ENCODE peak calls at places on chromosome 14, in seven cellular contexts. K, Q, H, D, Y, L and M are unnamed samples.

GRCh38 chr14:100292776-100293461 is 13.3 kb downstream of the SLC25A29 start:
- DNase-seq in D (no peak), K (no peak), Q (peak; percentile 19), Y (no peak), H (no peak), L (no peak), M (no peak)

GRCh38 chr14:97120204-97121120 is 323.3 kb downstream of the VRK1 start:
- DNase-seq in L (peak; percentile 15), Q (no peak), D (no peak), Y (no peak), K (no peak), H (peak; percentile 29), M (no peak)

GRCh38 chr14:34843011-34843554 is 32.1 kb downstream of the BAZ1A start:
- DNase-seq in Y (peak; percentile 72), L (no peak), K (no peak), H (no peak), Q (no peak), D (no peak), M (no peak)

GRCh38 chr14:31678421-31679249 is 117.4 kb downstream of the NUBPL start:
- DNase-seq in H (no peak), D (no peak), K (no peak), Q (no peak), L (no peak), Y (no peak), M (no peak)

GRCh38 chr14:79016828-79017505 is 846.8 kb downstream of the NRXN3 start:
- DNase-seq in K (no peak), L (no peak), Y (peak; percentile 45), D (no peak), H (no peak), Q (no peak), M (no peak)

GRCh38 chr14:69620981-69621380 is 9.6 kb downstream of the SUSD6 start:
- DNase-seq in L (no peak), Y (no peak), Q (no peak), K (no peak), D (no peak), H (no peak), M (no peak)

GRCh38 chr14:64800000-64800399 is 79.7 kb downstream of the SPTB start:
- DNase-seq in Q (no peak), H (no peak), L (no peak), K (no peak), Y (peak; percentile 65), D (no peak), M (peak; percentile 40)

GRCh38 chr14:93056840-93057585 is 58.7 kb downstream of the ITPK1 start:
- DNase-seq in D (no peak), H (no peak), L (no peak), Q (no peak), Y (peak; percentile 45), K (no peak), M (no peak)

GRCh38 chr14:24241829-24242443 is 487 bp downstream of the TINF2 start:
- DNase-seq in H (peak; percentile 91), L (peak; percentile 97), Y (peak; percentile 98), D (peak; percentile 97), Q (peak; percentile 90), K (peak; percentile 72), M (peak; percentile 94)

GRCh38 chr14:101845896-101846295 is 84.4 kb downstream of the PPP2R5C start:
- DNase-seq in Q (no peak), L (no peak), K (no peak), H (no peak), Y (no peak), D (no peak), M (no peak)

GRCh38 chr14:35747379-35747778 is 61.7 kb downstream of the RALGAPA1 start:
- DNase-seq in Y (peak; percentile 78), K (no peak), L (no peak), H (no peak), D (no peak), Q (no peak), M (no peak)

DNA sequence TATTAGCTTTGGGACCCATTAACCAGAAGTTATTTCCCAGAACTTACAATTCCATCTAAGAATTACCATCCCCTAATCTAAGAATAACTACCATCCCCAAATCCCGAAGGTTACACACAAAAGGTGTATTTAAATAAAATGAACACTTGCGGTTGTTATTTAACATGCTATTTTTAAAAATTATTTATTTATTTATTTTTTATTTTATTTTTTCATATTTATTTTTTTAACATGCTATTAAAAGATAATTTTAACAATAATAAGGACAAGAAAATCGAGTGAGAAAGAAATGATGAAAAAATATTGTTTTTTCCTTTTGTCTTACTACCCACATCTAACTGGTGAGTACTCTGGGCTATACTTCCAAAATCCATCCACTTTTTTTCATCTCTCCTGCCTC is 6.3 kb downstream of the FBXO33 start:
- DNase-seq in Y (no peak), D (no peak), Q (no peak), K (no peak), H (no peak), L (no peak), M (no peak)
- H3K4me1 ChIP-seq in Y (peaks cover 60% of the 10 kb centered on the region), D (no peaks in the 10 kb centered on the region), Q (peaks cover 58% of the 10 kb centered on the region), K (peaks cover 42% of the 10 kb centered on the region), H (no peaks in the 10 kb centered on the region), L (peaks cover 56% of the 10 kb centered on the region), M (no peaks in the 10 kb centered on the region)

DNA sequence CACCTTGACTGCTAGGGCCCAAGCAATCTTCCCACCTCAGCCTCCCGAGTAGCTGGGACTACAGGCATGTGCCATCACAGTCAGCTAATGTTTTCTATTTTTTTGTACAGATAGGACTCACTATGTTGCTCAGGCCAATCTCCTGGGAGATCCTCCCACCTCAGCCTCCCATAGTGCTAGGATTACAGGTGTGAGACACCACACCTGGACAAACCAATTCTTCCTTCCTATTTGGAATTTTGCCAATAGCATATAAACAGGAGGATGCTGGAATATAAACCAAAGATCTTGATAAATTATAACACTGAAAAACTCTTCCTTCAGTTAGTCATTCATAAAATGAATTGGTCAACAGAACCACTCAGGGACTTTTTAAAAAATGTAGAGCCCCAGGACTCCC is 8.4 kb downstream of the ACIN1 start:
- DNase-seq in K (no peak), L (no peak), Y (no peak), D (no peak), H (no peak), Q (no peak), M (no peak)
- H3K36me3 ChIP-seq in K (peaks cover 68% of the 10 kb centered on the region), L (peaks cover 96% of the 10 kb centered on the region), Y (peaks cover 85% of the 10 kb centered on the region), D (peaks cover 68% of the 10 kb centered on the region), H (peaks cover 100% of the 10 kb centered on the region), Q (peaks cover 83% of the 10 kb centered on the region), M (peaks cover 33% of the 10 kb centered on the region)

GRCh38 chr14:50232276-50232642 is 881 bp upstream of the SOS2 start:
- DNase-seq in D (no peak), K (no peak), L (no peak), Q (no peak), H (no peak), Y (no peak), M (no peak)
- H3K4me3 ChIP-seq in D (peak overlapping the region; percentile 81), K (peak overlapping the region; percentile 82), L (peak overlapping the region; percentile 82), Q (peak overlapping the region; percentile 94), H (peak overlapping the region; percentile 88), Y (peak overlapping the region; percentile 84), M (peak overlapping the region; percentile 49)

GRCh38 chr14:99177876-99178630 is 93.9 kb downstream of the BCL11B start:
- DNase-seq in K (no peak), Y (no peak), H (no peak), Q (no peak), L (no peak), D (no peak), M (no peak)
- H3K4me1 ChIP-seq in K (no peaks in the 10 kb centered on the region), Y (peaks cover 10% of the 10 kb centered on the region), H (no peaks in the 10 kb centered on the region), Q (no peaks in the 10 kb centered on the region), L (peaks cover 53% of the 10 kb centered on the region), D (no peaks in the 10 kb centered on the region), M (no peaks in the 10 kb centered on the region)

DNA sequence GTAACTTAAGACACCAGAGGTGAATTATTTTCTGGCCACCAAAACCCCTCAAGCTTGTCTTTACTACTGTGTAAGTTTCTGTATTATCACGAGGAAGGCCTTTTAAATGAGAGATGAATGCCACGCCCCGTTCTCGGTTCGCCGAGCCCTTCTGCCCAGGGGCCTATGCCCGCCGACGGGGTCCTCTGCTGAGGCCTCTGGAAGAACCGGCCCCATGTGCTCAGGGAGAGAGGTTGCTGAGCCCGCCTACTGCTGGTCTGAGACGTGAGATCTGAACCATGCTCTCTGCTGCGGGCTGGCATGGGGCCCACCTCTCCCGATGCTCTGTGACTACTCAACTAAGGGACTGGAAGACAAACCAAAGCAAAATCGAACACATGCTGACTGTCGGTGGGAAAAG is 21.0 kb downstream of the AMN start:
- DNase-seq in H (no peak), Q (no peak), Y (no peak), D (no peak), K (no peak), L (no peak), M (no peak)
- H3K36me3 ChIP-seq in H (peaks cover 93% of the 10 kb centered on the region), Q (peaks cover 87% of the 10 kb centered on the region), Y (peaks cover 89% of the 10 kb centered on the region), D (peaks cover 67% of the 10 kb centered on the region), K (peaks cover 89% of the 10 kb centered on the region), L (no peaks in the 10 kb centered on the region), M (peaks cover 17% of the 10 kb centered on the region)

GRCh38 chr14:75513911-75514672 is 8.2 kb upstream of the BATF start:
- DNase-seq in H (peak; percentile 53), L (peak; percentile 22), Q (no peak), Y (no peak), D (no peak), K (no peak), M (no peak)

GRCh38 chr14:75511201-75511600 is 11.1 kb upstream of the BATF start:
- DNase-seq in K (no peak), Q (no peak), L (no peak), H (no peak), D (no peak), Y (no peak), M (no peak)

GRCh38 chr14:75515631-75515999 is 6.7 kb upstream of the BATF start:
- DNase-seq in L (no peak), D (no peak), Y (no peak), K (no peak), H (peak; percentile 77), Q (no peak), M (no peak)

GRCh38 chr14:75518625-75519024 is 3.6 kb upstream of the BATF start:
- DNase-seq in Q (no peak), L (no peak), K (no peak), D (no peak), Y (no peak), H (no peak), M (no peak)

DNA sequence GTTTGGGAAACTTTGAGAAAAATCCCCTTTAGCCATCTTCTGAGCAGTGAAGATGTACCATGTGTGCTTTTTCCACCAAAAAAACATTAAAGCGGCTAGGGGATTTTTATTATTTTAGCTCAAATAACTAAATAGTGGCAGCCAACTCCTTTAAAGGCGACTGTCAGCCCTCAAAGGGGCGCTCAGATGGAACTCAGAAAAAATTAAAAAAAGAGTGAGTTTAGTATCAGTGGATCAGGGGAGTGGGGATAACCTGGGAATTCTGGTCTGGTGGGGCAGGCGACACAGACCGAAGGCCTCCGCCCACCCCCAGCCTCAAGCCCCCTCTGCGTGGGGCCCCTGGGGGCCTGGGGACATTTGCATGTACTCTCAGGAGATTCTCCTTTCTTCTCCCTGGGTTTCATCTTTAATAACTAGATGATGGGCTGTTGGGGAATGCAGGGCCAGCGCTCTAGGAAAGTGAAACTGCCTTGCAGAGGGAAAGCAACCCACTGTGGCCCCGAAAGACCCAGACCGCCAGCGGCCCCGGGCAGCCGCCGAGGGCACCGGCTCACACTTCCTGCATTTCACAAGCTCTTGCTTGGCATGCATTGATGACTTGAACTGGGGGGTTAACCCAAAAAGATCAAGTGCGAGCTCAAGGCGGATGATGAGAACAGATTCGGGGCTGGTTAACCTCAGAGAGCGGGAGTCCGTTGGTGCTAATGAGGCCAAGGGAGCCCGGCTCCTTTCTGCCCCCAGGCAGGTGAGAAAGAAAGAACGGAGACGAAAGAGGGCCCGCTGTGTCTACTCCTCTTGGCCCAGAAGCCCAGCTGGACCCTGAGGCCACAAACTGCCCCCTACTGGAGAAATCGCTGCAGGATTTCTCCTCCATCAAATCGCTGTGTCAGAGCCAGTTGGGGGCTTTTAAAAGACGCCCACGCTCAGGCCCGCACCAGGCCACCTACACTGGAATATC is 7.3 kb upstream of the BATF start:
- DNase-seq in H (peak; percentile 75), Y (peak; percentile 7), L (peak; percentile 65), D (no peak), Q (no peak), K (no peak), M (no peak)
- H3K4me3 ChIP-seq in H (peak overlapping the region; percentile 20), Y (peak overlapping the region; percentile 68), L (peak overlapping the region; percentile 67), D (no peak overlapping the region), Q (peak overlapping the region; percentile 43), K (peak overlapping the region; percentile 67), M (peak overlapping the region; percentile 12)